ENCODE peak calls at places on chromosome 3, in five cellular contexts. G is D721Med, Q is mucosa of descending colon, K is tibial nerve, L is BJ. V is an unnamed sample.

GRCh38 chr3:9730747-9731205 is 759 bp upstream of the BRPF1 start:
- DNase-seq in K (no peak), Q (no peak), L (no peak), G (peak), V (no peak)

GRCh38 chr3:164459526-164460151 is 618.7 kb downstream of the SI start:
- DNase-seq in G (no peak), K (no peak), L (no peak), Q (no peak), V (no peak)

GRCh38 chr3:184682671-184683070 is 29.2 kb downstream of the MAGEF1 start:
- DNase-seq in L (no peak), K (no peak), G (no peak), Q (no peak), V (no peak)

GRCh38 chr3:179410317-179410716 is 41.0 kb downstream of the GNB4 start:
- DNase-seq in G (no peak), K (no peak), L (no peak), Q (no peak), V (no peak)

GRCh38 chr3:125123455-125123854 is 67.7 kb upstream of the HEG1 start:
- DNase-seq in L (no peak), Q (no peak), K (no peak), G (no peak), V (no peak)

GRCh38 chr3:139716908-139717485 is 39.2 kb upstream of the NMNAT3 start:
- DNase-seq in G (no peak), L (no peak), K (no peak), Q (no peak), V (no peak)

GRCh38 chr3:129576514-129577345 is 29.7 kb downstream of the PLXND1 start:
- DNase-seq in Q (peak), K (no peak), G (no peak), L (no peak), V (no peak)

GRCh38 chr3:125191256-125191655 is 21.3 kb downstream of the SLC12A8 start:
- DNase-seq in G (no peak), K (no peak), Q (no peak), L (no peak), V (no peak)

GRCh38 chr3:11014253-11014652 is 21.7 kb downstream of the SLC6A1 start:
- DNase-seq in Q (no peak), K (no peak), G (no peak), L (no peak), V (no peak)

GRCh38 chr3:190217081-190217480 is 96.4 kb upstream of the P3H2 start:
- DNase-seq in Q (no peak), G (no peak), K (no peak), L (no peak), V (no peak)

GRCh38 chr3:129650256-129650872 is 43.9 kb upstream of the PLXND1 start:
- DNase-seq in L (peak), Q (no peak), K (peak), G (no peak), V (no peak)

GRCh38 chr3:34882764-34883163 is 756.6 kb upstream of the ARPP21 start:
- DNase-seq in Q (no peak), K (no peak), G (no peak), L (no peak), V (no peak)
- TF ChIP-seq CTCF in Q (no peak), K (no peak), G (peak), L (no peak), V (peak)

DNA sequence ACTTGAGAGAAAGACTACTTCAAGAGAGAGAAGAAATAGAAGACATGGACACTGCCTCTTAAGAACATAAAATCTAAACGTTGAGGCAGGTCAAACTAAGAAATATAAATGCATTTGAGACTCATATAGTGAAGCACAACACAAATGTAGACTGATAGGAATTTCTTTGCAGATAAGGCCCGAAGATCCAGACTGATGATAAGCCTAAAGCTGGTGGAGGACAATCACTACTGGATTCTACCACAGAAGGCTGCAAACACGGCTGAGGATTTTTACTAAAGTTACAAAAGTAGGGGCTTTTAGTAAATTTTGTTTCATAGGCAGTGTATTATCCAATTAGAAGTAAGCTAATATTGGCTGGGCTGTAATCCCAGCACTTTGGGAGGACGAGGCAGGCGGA is 278.3 kb downstream of the RAP2B start:
- DNase-seq in L (no peak), G (no peak), K (no peak), Q (no peak), V (no peak)
- TF ChIP-seq CTCF in L (no peak), G (no peak), K (no peak), Q (no peak), V (no peak)

DNA sequence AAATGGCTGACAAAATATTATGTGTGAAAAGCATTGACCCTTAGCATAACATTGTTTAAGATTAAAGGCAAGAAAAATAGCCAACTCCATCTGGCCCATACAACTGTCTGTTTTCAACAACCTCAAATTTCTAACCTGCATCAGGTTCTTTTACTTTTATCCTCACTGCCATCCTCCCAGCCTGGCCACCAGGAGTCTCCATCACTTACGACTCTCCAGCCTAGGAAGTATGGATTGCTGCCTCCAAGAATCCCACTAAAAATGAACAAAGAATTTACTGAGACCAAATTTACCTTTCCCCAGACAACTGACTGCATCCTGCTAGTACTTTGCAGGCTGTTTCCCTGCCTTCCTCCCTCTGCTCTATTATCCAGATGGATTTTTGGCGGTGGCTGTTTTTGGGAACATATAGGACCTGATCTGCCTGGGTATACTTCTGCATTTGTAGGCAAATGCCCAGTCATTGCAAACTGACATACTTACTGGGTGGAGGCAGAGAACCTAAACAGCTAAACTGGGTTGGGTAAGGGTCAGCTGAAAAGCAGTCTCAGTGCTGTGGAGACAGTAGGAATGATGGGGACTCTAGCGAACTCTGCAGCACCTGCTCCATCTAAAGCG is 144.2 kb downstream of the GHSR start:
- DNase-seq in K (no peak), Q (no peak), G (no peak), L (no peak), V (no peak)
- TF ChIP-seq CTCF in K (no peak), Q (no peak), G (no peak), L (peak), V (peak)

GRCh38 chr3:188390775-188391443 is 237.0 kb downstream of the LPP start:
- DNase-seq in L (no peak), G (no peak), K (no peak), Q (no peak), V (no peak)
- TF ChIP-seq CTCF in L (no peak), G (no peak), K (no peak), Q (no peak), V (no peak)

GRCh38 chr3:64462203-64463120 is 225.3 kb downstream of the ADAMTS9 start:
- DNase-seq in G (no peak), L (peak), Q (no peak), K (no peak), V (no peak)

GRCh38 chr3:64467255-64467944 is 220.4 kb downstream of the ADAMTS9 start:
- DNase-seq in G (no peak), K (no peak), L (no peak), Q (no peak), V (no peak)

GRCh38 chr3:64463981-64464380 is 223.8 kb downstream of the ADAMTS9 start:
- DNase-seq in K (no peak), Q (no peak), L (no peak), G (no peak), V (no peak)

GRCh38 chr3:64460877-64461276 is 226.9 kb downstream of the ADAMTS9 start:
- DNase-seq in G (no peak), K (no peak), L (peak), Q (no peak), V (no peak)

GRCh38 chr3:64464955-64465354 is 222.8 kb downstream of the ADAMTS9 start:
- DNase-seq in L (no peak), K (no peak), G (no peak), Q (no peak), V (no peak)
- TF ChIP-seq CTCF in L (no peak), K (no peak), G (no peak), Q (no peak), V (no peak)

GRCh38 chr3:126927846-126928245 is 55.1 kb upstream of the PLXNA1 start:
- DNase-seq in G (no peak), L (no peak), Q (no peak), K (no peak), V (no peak)

GRCh38 chr3:126925411-126926171 is 57.3 kb upstream of the PLXNA1 start:
- DNase-seq in Q (no peak), K (no peak), G (no peak), L (no peak), V (no peak)

GRCh38 chr3:126927405-126927750 is 55.5 kb upstream of the PLXNA1 start:
- DNase-seq in K (no peak), G (no peak), Q (no peak), L (no peak), V (no peak)

GRCh38 chr3:126928921-126929485 is 53.9 kb upstream of the PLXNA1 start:
- DNase-seq in K (no peak), L (no peak), G (no peak), Q (no peak), V (no peak)

DNA sequence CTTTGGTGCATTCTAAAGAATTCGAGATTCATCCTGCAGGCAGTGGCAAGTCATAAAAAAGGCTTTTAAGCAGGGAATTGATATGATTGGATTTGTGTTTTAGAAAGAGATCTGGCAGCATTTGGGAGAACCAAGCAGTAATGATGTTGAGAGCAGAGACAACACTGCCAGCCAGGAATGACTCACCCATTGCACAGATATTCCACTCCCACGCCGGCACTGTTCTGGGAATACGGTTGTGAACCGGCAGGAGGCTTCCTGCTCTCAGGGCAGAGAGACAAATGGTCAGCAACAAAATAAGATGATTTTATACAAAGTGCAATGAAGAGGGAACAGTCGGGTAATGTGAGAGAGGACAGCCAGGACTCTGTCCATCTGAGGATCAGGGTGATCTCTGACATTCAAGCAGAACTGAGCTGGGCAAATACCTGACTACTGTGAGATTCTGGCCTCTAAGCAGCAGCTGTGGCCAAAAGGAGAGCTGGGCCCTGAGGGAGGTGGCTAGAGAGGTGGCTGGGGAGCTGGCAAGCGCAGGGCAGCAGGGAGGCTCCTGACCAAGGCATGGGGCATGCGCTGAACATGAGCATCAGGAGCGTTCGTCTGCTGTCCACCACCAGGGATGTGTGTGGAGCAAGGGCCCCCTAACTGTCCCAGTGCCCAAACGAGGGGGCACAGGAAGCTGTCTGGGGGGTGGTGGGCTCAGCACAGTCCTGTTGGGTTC is 56.1 kb upstream of the PLXNA1 start:
- DNase-seq in L (peak), G (no peak), K (peak), Q (no peak), V (no peak)
- TF ChIP-seq CTCF in L (peak), G (no peak), K (no peak), Q (no peak), V (peak)

DNA sequence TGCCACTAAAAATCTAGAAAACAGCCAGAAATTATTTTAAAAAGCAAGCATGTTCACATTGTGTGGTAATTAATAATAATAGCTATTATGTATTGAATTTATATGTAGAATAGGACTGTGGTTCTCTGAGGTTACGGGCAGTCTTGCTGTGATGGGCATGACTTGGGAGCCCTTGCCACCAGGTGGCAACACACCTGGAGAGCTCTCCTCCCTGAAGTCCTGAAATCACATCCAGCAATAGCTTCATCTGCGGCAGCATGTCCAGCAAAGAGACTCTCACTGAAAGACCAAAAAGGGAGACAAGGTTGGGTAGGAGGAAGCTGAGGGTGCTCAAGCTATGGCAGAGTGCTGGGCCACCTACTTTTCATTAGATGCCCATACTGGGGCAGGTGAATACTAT is 206.8 kb upstream of the IL12A start:
- DNase-seq in G (no peak), L (no peak), Q (no peak), K (no peak), V (no peak)
- TF ChIP-seq CTCF in G (no peak), L (no peak), Q (peak), K (no peak), V (no peak)

DNA sequence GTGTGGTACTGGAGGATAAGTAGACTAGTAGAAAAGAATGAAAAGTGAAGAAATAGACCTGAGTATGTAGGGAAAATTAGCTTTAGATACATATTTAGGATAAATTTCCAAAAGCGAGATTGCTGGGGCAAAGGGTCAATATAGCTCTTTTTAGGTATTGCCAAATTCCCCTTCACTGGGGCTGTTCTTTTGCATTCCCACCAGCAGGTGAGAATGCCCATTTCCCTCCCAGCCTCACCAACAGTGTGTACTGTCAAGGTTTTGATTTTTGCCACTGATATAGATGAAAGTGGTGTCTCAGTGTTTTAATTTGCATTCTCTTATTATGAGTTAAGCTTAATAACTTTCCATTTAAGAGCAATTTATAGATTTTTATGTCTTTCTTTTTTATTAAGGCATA is 35.7 kb upstream of the BHLHE40 start:
- DNase-seq in L (no peak), G (no peak), K (no peak), Q (no peak), V (no peak)
- TF ChIP-seq CTCF in L (peak), G (no peak), K (no peak), Q (no peak), V (peak)

GRCh38 chr3:169505577-169506155 is 157.8 kb downstream of the MECOM start:
- DNase-seq in G (no peak), K (no peak), Q (no peak), L (no peak), V (no peak)

GRCh38 chr3:169509780-169510179 is 153.7 kb downstream of the MECOM start:
- DNase-seq in Q (no peak), K (no peak), L (no peak), G (no peak), V (no peak)

GRCh38 chr3:169510378-169510777 is 153.1 kb downstream of the MECOM start:
- DNase-seq in L (no peak), Q (no peak), K (no peak), G (no peak), V (no peak)

GRCh38 chr3:169509359-169509758 is 154.2 kb downstream of the MECOM start:
- DNase-seq in L (no peak), Q (no peak), K (no peak), G (no peak), V (no peak)

DNA sequence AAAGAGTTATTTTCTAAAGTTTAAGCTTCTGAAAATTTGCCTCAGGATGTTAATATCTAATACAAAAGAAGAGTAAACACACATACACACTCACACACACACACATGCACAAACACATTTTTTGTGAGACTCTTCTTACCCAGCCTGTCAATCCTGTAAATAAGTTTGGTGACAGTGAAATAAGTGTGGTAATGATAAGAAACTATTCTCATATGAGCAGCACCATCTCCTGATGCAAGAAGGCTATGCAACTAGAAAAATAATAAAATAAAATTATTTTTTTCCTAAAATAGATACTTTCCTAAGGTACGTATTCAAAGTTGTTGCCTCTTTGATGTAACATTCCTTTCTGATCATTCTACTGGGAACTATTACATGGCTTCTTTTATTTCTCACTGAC is 155.1 kb downstream of the MECOM start:
- DNase-seq in Q (no peak), G (no peak), L (no peak), K (no peak), V (no peak)
- TF ChIP-seq CTCF in Q (no peak), G (no peak), L (no peak), K (no peak), V (peak)